ENCODE peak calls at places on chromosomes 1 and 21, in six cellular contexts. L, U, O, D, Y and S are unnamed samples.

GRCh38 chr1:31617917-31618746 is 643 bp downstream of the HCRTR1 start:
- DNase-seq in L (peak; percentile 57), D (peak; percentile 40), O (peak; percentile 80), U (peak; percentile 67), Y (peak; percentile 32), S (no peak)

GRCh38 chr1:62012821-62013220 is 181.8 kb upstream of the L1TD1 start:
- DNase-seq in D (peak; percentile 13), Y (no peak), U (no peak), O (no peak), L (peak; percentile 37), S (no peak)

GRCh38 chr1:69284508-69284907 is 283.2 kb upstream of the LRRC7 start:
- DNase-seq in U (no peak), D (no peak), Y (no peak), L (no peak), O (no peak), S (no peak)

GRCh38 chr1:93304716-93305138 is 41.0 kb upstream of the DR1 start:
- DNase-seq in D (peak; percentile 80), O (no peak), Y (peak; percentile 40), U (no peak), L (no peak), S (peak; percentile 3)

GRCh38 chr1:2981388-2981787 is 39.9 kb upstream of the ACTRT2 start:
- DNase-seq in Y (no peak), L (no peak), D (no peak), O (peak; percentile 30), U (peak; percentile 4), S (no peak)

GRCh38 chr21:43868461-43868860 is 3.4 kb downstream of the AGPAT3 start:
- DNase-seq in L (no peak), Y (no peak), U (no peak), O (no peak), D (no peak), S (no peak)

GRCh38 chr1:170893655-170894297 is 41.6 kb upstream of the MROH9 start:
- DNase-seq in L (no peak), D (no peak), O (no peak), Y (no peak), U (no peak), S (no peak)

GRCh38 chr1:20350421-20350820 is 59.7 kb downstream of the VWA5B1 start:
- DNase-seq in D (no peak), L (no peak), O (no peak), Y (no peak), U (no peak), S (no peak)

GRCh38 chr1:117120774-117121588 is 568 bp downstream of the TRIM45 start:
- DNase-seq in O (no peak), U (no peak), D (no peak), L (no peak), Y (peak; percentile 27), S (no peak)

GRCh38 chr1:245605480-245606156 is 450.8 kb downstream of the KIF26B start:
- DNase-seq in L (no peak), U (no peak), D (peak; percentile 80), Y (no peak), O (no peak), S (no peak)

GRCh38 chr1:201009967-201010645 is 13.4 kb downstream of the KIF21B start:
- DNase-seq in Y (no peak), U (no peak), O (no peak), D (no peak), L (no peak), S (no peak)

GRCh38 chr1:25567710-25568089 is 24.3 kb downstream of the LDLRAP1 start:
- DNase-seq in U (no peak), Y (no peak), D (no peak), O (no peak), L (no peak), S (no peak)

GRCh38 chr1:25566730-25567341 is 23.4 kb downstream of the LDLRAP1 start:
- DNase-seq in L (peak; percentile 86), Y (peak; percentile 56), O (no peak), D (peak; percentile 82), U (no peak), S (no peak)

GRCh38 chr1:25569599-25570458 is 26.4 kb downstream of the LDLRAP1 start:
- DNase-seq in D (peak; percentile 78), L (no peak), O (peak; percentile 33), Y (no peak), U (no peak), S (no peak)

GRCh38 chr1:25568834-25569598 is 25.6 kb downstream of the LDLRAP1 start:
- DNase-seq in O (no peak), D (peak; percentile 88), Y (peak; percentile 46), U (no peak), L (peak; percentile 67), S (peak; percentile 46)

GRCh38 chr1:25568090-25568833 is 24.9 kb downstream of the LDLRAP1 start:
- DNase-seq in D (peak; percentile 85), U (no peak), L (no peak), Y (peak; percentile 89), O (no peak), S (peak; percentile 51)
- TF ChIP-seq CTCF in D (peak; percentile 8), U (no peak), L (no peak), Y (peak; percentile 31), O (no peak), S (no peak)

GRCh38 chr1:105137543-105138444 is 1388.1 kb downstream of the AMY1C start:
- DNase-seq in U (no peak), L (no peak), O (no peak), D (no peak), Y (no peak), S (no peak)
- TF ChIP-seq CTCF in U (no peak), L (peak; percentile 15), O (peak; percentile 10), D (no peak), Y (no peak), S (no peak)

DNA sequence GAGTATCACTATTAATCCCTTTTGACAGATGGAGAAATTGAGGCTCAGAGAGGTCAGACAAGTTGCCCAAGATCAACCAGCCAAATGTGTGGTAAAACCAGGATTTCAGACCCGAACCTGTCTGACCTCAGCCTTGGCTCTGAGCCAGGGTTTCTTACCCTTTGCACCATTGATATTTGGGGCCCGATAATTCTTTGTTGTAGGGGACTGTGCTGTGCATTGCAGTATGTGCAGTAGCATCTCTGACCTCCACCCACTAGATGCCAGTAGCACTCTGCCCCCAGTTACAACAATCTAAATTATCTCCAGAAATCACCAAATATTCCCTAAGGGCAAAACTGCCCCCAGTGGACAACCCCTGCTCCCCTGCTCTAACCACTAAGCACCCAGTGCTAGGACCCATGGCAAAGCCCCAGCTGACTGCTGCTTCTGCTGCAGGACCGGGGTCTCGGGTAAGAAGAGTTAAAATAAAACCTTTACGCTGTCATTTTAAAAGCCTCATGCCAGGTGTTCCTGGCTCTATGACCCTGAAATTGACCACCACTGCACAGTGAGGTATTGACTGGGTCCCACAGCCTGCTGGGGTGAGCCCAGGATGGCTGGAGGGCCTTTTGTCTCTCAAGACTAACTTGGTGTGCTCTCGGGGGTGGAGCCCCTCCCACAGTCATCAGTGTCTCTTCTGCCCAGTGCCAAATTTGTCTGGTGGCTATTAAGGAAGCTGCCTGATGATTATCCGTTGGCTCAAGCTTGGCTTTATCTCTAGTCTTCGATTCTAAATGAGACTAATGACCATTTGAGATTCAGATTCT is 5.6 kb upstream of the MAN1C1 start:
- DNase-seq in L (no peak), U (no peak), O (no peak), Y (no peak), D (peak; percentile 24), S (no peak)
- TF ChIP-seq CTCF in L (no peak), U (no peak), O (peak; percentile 17), Y (no peak), D (peak; percentile 50), S (no peak)

GRCh38 chr1:118983558-118984021 is 4.6 kb downstream of the TBX15 start:
- DNase-seq in Y (no peak), D (no peak), O (no peak), L (no peak), U (no peak), S (no peak)

GRCh38 chr1:118982816-118983557 is 5.2 kb downstream of the TBX15 start:
- DNase-seq in L (no peak), Y (no peak), D (no peak), U (no peak), O (no peak), S (no peak)

GRCh38 chr1:118985611-118986290 is 2.4 kb downstream of the TBX15 start:
- DNase-seq in Y (no peak), D (no peak), L (no peak), O (no peak), U (no peak), S (no peak)

GRCh38 chr1:118984990-118985608 is 3.0 kb downstream of the TBX15 start:
- DNase-seq in Y (no peak), L (no peak), U (no peak), O (no peak), D (no peak), S (no peak)

DNA sequence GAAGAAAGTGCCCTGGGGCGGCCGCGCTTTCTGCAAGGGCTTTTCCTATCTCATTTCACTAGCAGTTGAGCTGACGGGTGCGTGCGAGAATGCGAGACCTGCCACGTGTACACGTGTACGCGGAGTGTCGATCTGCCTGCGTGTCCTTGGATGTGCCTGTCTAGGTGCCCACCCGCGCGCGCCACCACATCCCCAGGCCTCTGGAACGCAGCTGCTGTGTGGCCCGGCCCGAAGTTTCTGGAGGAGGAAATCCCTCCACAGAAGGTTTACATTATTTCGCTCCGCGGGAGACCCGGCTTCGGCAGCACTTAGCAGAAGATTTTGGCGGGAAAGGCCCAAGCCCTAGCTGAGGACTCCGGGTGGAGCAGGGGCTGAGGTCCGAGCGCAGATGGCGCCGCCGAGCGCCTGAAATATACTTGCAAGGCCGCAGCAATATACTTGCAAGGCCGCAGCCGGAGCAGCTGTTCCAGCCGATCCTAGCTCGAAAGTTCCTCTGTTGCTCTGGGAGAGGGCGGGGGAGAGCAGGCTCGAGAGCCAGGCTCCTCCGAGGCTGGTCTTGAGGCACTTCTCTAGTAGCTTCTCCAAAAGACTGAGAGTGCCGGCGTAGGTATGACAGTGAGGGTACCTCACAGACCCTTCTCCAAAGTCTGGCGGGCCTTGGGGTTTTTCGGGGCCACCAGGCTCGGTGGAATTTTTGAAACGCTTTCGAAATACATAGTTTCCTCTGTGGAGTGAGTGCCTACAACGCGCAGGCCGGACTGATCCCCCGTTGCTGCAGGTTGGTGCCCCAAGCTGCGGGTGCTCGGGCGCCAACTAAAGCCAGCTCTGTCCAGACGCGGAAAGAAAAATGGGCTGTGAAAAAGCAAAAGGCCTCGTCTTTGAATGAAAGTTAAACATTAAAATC is 3.8 kb downstream of the TBX15 start:
- DNase-seq in D (peak; percentile 13), L (no peak), Y (no peak), O (no peak), U (no peak), S (no peak)
- TF ChIP-seq CTCF in D (no peak), L (no peak), Y (no peak), O (no peak), U (no peak), S (no peak)

GRCh38 chr1:58363639-58364038 is 182.9 kb downstream of the OMA1 start:
- DNase-seq in D (no peak), L (no peak), Y (no peak), U (no peak), O (no peak), S (no peak)
- TF ChIP-seq CTCF in D (no peak), L (no peak), Y (no peak), U (no peak), O (no peak), S (no peak)

DNA sequence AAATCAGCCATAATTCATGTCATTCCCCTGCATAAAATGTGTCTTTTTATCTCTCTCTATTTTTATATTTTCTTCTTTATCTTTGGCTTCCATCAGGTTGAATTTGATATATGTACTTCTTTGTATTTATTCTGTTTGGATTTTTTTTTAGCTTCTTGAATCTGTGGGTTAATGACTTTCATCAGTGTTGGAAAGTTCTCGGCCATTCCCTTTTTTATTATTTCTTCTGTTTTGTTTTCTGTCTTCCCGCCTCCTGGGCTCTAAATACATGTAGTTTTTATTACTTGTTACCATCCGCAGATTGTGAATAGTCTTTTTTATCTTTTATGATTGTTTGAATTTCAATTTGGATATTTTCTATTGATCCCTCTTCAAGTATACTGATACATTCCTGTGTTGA is 637.5 kb downstream of the NPHP4 start:
- DNase-seq in D (no peak), L (no peak), O (no peak), U (no peak), Y (no peak), S (no peak)
- TF ChIP-seq CTCF in D (no peak), L (no peak), O (no peak), U (no peak), Y (no peak), S (no peak)